ENCODE peak calls at places on chromosomes 6 and 20, in six cellular contexts. E is stomach, O is mesothelial cell of epicardium, A is cardiac fibroblast, Y is esophagus squamous epithelium, K is heart right ventricle. S is an unnamed sample.

GRCh38 chr6:147390909-147391536 is 117.5 kb upstream of the SAMD5 start:
- DNase-seq in E (no peak), O (no peak), A (peak), Y (no peak), K (no peak), S (peak)

GRCh38 chr20:51335329-51335841 is 207.1 kb downstream of the NFATC2 start:
- DNase-seq in E (no peak), O (no peak), A (peak), Y (no peak), K (no peak), S (no peak)

GRCh38 chr6:25717856-25718740 is 36.4 kb upstream of the SLC17A4 start:
- DNase-seq in E (no peak), O (no peak), A (peak), Y (no peak), K (no peak), S (no peak)

GRCh38 chr20:4728121-4728520 is 6.4 kb downstream of the PRND start:
- DNase-seq in E (no peak), O (no peak), A (no peak), Y (no peak), K (no peak), S (no peak)

GRCh38 chr6:170067257-170067656 is 223.6 kb downstream of the DLL1 start:
- DNase-seq in E (peak), O (peak), A (no peak), Y (no peak), K (peak), S (no peak)

GRCh38 chr6:118968416-118968815 is 33.5 kb upstream of the MCM9 start:
- DNase-seq in E (no peak), O (no peak), A (peak), Y (no peak), K (peak), S (no peak)

GRCh38 chr6:139262519-139263300 is 29.1 kb downstream of the TXLNB start:
- DNase-seq in E (no peak), O (no peak), A (no peak), Y (no peak), K (no peak), S (no peak)

GRCh38 chr6:43713611-43714310 is 26.2 kb upstream of the MRPS18A start:
- DNase-seq in E (no peak), O (no peak), A (no peak), Y (no peak), K (no peak), S (no peak)

GRCh38 chr6:1039191-1039590 is 272.7 kb upstream of the FOXQ1 start:
- DNase-seq in E (peak), O (no peak), A (no peak), Y (no peak), K (no peak), S (no peak)

GRCh38 chr6:149471801-149472200 is 13.0 kb downstream of the ZC3H12D start:
- DNase-seq in E (no peak), O (no peak), A (no peak), Y (no peak), K (no peak), S (no peak)

GRCh38 chr20:11906626-11907480 is 10.8 kb upstream of the BTBD3 start:
- DNase-seq in E (no peak), O (no peak), A (no peak), Y (no peak), K (no peak), S (no peak)

GRCh38 chr20:34680586-34680985 is 3.7 kb upstream of the PIGU start:
- DNase-seq in E (no peak), O (no peak), A (no peak), Y (no peak), K (no peak), S (no peak)

GRCh38 chr6:89298680-89299450 is 16.2 kb downstream of the GABRR2 start:
- DNase-seq in E (no peak), O (no peak), A (peak), Y (no peak), K (no peak), S (peak)

DNA sequence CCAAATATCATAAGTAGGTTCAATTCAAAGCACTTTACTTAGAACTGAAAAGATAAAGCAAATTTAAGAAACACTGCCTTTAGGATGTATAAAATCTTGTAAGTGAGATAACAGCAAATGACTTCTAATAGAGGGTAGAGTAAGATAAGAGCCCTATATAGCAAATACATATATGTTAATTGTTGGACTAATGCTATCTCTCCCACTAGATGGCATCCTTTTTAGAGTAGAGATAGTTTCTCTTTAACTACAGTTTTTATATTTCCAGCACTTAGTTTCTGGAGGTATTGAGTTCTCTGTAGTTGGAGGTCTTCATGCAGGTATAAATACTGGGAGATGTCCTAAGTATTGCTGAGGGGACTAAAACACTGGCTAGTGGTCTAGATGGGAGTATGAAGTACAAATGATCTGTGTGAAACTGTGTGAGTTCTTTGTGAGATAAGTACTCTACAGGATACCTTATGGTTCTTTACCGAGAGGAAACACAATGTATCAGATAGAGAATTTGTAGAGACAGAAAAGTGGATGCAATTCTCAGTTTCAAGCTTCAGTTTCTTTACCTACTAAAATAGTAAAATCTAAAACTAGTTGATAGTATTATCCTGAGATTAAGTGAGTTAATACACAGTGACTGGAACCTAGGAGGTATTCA is 399.3 kb downstream of the KHDRBS2 start:
- DNase-seq in E (no peak), O (no peak), A (no peak), Y (no peak), K (no peak), S (no peak)
- TF ChIP-seq CTCF in E (no peak), O (no peak), A (no peak), Y (no peak), K (no peak), S (no peak)

DNA sequence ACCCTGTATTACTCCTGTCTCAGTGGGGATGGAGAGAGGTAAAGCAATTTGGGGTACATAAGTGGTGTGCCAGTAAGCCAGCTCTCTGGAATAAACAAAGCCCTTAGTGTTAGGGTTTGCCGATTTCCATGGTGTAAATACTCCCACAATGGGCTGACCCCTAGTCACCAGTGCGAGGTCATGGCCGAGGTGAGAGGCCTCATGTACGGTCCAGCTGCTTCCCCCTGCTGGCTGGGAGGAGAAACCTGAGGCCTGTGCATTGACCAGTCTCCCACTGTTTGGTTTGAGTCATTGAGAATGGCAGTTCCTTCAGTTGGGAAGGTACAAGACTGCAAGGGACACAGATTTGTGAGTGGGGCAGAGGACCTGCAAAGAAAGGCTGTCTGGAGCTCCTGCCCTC is 382.0 kb downstream of the CDH26 start:
- DNase-seq in E (no peak), O (no peak), A (no peak), Y (no peak), K (no peak), S (no peak)
- TF ChIP-seq CTCF in E (no peak), O (no peak), A (no peak), Y (no peak), K (no peak), S (no peak)

GRCh38 chr20:45783656-45784294 is 7.9 kb downstream of the WFDC3 start:
- DNase-seq in E (peak), O (no peak), A (peak), Y (no peak), K (peak), S (no peak)
- TF ChIP-seq CTCF in E (no peak), O (no peak), A (no peak), Y (no peak), K (no peak), S (no peak)

GRCh38 chr6:131949615-131949908 is 1.6 kb downstream of the CCN2 start:
- DNase-seq in E (no peak), O (no peak), A (no peak), Y (no peak), K (peak), S (no peak)

GRCh38 chr6:131951576-131952230 is 531 bp upstream of the CCN2 start:
- DNase-seq in E (no peak), O (no peak), A (no peak), Y (no peak), K (no peak), S (no peak)

GRCh38 chr6:131948692-131949614 is 2.2 kb downstream of the CCN2 start:
- DNase-seq in E (no peak), O (no peak), A (peak), Y (no peak), K (peak), S (no peak)

GRCh38 chr6:131949909-131950766 is 1.0 kb downstream of the CCN2 start:
- DNase-seq in E (peak), O (peak), A (peak), Y (peak), K (peak), S (peak)

DNA sequence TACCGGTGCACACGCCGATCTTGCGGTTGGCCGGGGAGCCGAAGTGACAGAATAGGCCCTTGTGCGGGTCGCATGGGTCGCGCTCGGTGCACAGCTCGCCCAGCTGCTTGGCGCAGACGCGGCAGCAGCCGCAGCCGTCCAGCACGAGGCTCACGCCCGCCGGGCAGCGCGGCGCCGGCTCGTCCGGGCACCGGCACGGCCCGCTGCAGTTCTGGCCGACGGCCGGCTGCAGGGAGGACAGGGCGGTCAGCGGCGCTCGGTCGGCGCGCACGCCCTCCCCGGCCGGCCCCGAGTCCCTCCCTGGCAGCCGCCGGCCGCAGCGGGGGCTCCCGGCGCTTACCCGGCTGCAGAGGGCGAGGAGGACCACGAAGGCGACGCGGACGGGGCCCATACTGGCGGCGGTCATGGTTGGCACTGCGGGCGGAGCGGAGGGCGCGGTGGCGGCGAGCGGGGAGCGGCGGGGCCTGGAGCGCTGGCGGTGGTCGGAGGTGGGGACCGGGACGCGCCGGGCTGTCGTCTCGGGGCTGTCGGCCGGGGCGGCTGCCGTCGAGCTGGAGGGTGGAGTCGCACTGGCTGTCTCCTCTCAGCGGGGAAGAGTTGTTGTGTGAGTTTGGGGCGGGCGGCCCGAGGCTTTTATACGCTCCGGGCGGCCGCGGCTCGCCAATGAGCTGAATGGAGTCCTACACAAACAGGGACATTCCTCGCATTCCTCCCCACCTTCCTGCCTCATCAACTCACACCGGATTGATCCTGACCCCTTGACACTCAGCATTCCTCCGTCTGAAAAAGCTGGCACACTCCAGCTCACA is at the start of gene CCN2:
- DNase-seq in E (peak), O (peak), A (peak), Y (no peak), K (peak), S (no peak)
- TF ChIP-seq CTCF in E (no peak), O (peak), A (no peak), Y (no peak), K (no peak), S (no peak)

DNA sequence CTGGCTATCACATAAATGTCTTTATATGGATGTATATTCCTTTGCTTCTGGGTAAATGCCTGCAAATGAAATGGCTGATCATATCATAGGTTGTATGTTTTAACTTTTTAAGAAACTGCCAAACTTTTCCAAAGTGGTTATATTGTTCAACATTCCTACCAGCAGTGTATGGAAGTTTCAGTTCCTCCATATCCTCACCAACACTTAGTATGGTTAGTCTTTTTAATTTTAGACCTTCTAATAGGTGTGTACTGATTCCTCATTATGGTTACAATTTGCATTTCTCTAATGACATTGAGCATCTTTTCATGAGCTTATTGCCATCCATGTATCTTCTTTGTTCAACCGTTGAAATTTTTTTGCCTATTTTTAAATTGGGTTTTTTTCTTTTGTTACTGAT is 155.4 kb downstream of the ZFAND3 start:
- DNase-seq in E (no peak), O (no peak), A (no peak), Y (no peak), K (no peak), S (no peak)
- TF ChIP-seq CTCF in E (no peak), O (no peak), A (no peak), Y (no peak), K (no peak), S (no peak)

GRCh38 chr20:19401096-19401495 is 188.7 kb downstream of the SLC24A3 start:
- DNase-seq in E (no peak), O (no peak), A (no peak), Y (no peak), K (no peak), S (no peak)
- TF ChIP-seq CTCF in E (no peak), O (no peak), A (no peak), Y (no peak), K (no peak), S (no peak)

GRCh38 chr6:24274441-24275083 is 83.3 kb downstream of the DCDC2 start:
- DNase-seq in E (no peak), O (no peak), A (peak), Y (no peak), K (no peak), S (no peak)
- TF ChIP-seq CTCF in E (no peak), O (peak), A (peak), Y (no peak), K (peak), S (peak)

GRCh38 chr6:28446818-28447511 is 3.7 kb upstream of the ZSCAN23 start:
- DNase-seq in E (no peak), O (peak), A (peak), Y (no peak), K (no peak), S (no peak)

GRCh38 chr6:28449056-28449455 is 5.8 kb upstream of the ZSCAN23 start:
- DNase-seq in E (no peak), O (no peak), A (no peak), Y (no peak), K (no peak), S (no peak)

DNA sequence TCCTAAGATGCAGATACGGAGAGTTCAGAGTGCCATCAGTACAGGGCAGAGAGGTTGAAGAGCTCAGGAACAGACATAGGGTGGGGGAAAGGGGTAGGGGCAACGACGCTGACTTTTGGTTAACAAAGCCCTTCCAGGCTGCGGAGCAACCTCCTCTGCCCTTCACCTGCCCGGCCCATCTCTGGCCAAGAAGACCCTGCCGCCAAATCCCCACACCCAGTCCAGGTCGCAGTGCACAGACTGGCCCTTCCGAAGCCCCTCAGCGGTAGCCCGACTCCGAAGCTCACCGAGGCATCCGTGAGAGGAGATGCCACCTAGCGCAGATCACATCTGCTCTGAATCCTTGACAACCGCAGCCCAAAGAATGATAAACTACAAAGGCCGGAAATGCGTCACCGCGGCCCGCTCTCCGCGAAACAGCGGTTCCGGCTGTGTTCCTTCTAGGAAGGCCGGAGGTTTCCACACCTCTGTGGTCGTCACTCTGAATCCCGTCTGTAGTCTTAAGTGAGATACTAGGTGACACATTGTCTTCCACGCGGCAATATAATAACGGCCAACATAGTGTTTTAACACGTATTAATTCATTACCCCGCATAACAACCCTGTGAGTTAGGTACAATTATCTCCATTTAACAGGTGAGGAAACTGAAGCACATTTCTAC is at the start of gene ZSCAN23:
- DNase-seq in E (peak), O (peak), A (peak), Y (peak), K (peak), S (peak)
- TF ChIP-seq CTCF in E (no peak), O (no peak), A (no peak), Y (no peak), K (no peak), S (peak)

GRCh38 chr20:56171087-56172012 is 77.2 kb upstream of the MC3R start:
- DNase-seq in E (no peak), O (no peak), A (no peak), Y (no peak), K (no peak), S (no peak)
- TF ChIP-seq CTCF in E (no peak), O (no peak), A (peak), Y (no peak), K (no peak), S (peak)

GRCh38 chr6:81909162-81909561 is 156.7 kb upstream of the TENT5A start:
- DNase-seq in E (no peak), O (no peak), A (no peak), Y (no peak), K (no peak), S (no peak)
- TF ChIP-seq CTCF in E (no peak), O (no peak), A (no peak), Y (no peak), K (no peak), S (no peak)